ENCODE peak calls at places on chromosomes 3 and 15, in four cellular contexts. F is heart left ventricle, M is aorta, U is mammary epithelial cell. O is an unnamed sample.

GRCh38 chr3:69385723-69386483 is at the start of gene FRMD4B:
- DNase-seq in F (peak; percentile 91), M (peak; percentile 91), U (peak; percentile 65), O (peak; percentile 74)

GRCh38 chr15:70474682-70475438 is 288.5 kb downstream of the UACA start:
- DNase-seq in F (peak; percentile 54), M (peak; percentile 96), U (peak; percentile 98), O (peak; percentile 24)

GRCh38 chr15:75024102-75024636 is 779 bp downstream of the PPCDC start:
- DNase-seq in F (no peak), M (peak; percentile 56), U (peak; percentile 30), O (no peak)

GRCh38 chr15:85005319-85005718 is 23.7 kb downstream of the PDE8A start:
- DNase-seq in F (no peak), M (no peak), U (no peak), O (no peak)

GRCh38 chr15:81400640-81401236 is 26.7 kb upstream of the TMC3 start:
- DNase-seq in F (no peak), M (no peak), U (peak; percentile 48), O (no peak)

GRCh38 chr3:82055792-82056191 is 294.3 kb upstream of the GBE1 start:
- DNase-seq in F (no peak), M (no peak), U (peak; percentile 54), O (no peak)

GRCh38 chr15:78626611-78627010 is 5.8 kb upstream of the CHRNA3 start:
- DNase-seq in F (no peak), M (no peak), U (no peak), O (no peak)

GRCh38 chr3:12999147-13000140 is 73.8 kb downstream of the IQSEC1 start:
- DNase-seq in F (peak; percentile 93), M (peak; percentile 96), U (no peak), O (peak; percentile 89)

GRCh38 chr15:42144841-42145375 is 11.5 kb downstream of the PLA2G4F start:
- DNase-seq in F (no peak), M (no peak), U (no peak), O (no peak)

GRCh38 chr3:194315088-194315964 is 35.8 kb downstream of the CPN2 start:
- DNase-seq in F (peak; percentile 87), M (peak; percentile 87), U (peak; percentile 89), O (peak; percentile 89)

GRCh38 chr15:32878342-32878741 is 160.5 kb downstream of the GREM1 start:
- DNase-seq in F (no peak), M (no peak), U (no peak), O (no peak)

GRCh38 chr15:69895202-69895601 is 202.5 kb downstream of the TLE3 start:
- DNase-seq in F (no peak), M (no peak), U (no peak), O (no peak)

GRCh38 chr15:31328425-31328998 is 1.9 kb downstream of the KLF13 start:
- DNase-seq in F (no peak), M (peak; percentile 68), U (peak; percentile 49), O (no peak)

GRCh38 chr3:35663471-35663870 is 24.1 kb downstream of the ARPP21 start:
- DNase-seq in F (peak; percentile 31), M (no peak), U (no peak), O (peak; percentile 29)

GRCh38 chr15:32870240-32871033 is 152.6 kb downstream of the GREM1 start:
- DNase-seq in F (no peak), M (no peak), U (no peak), O (no peak)

GRCh38 chr3:139340784-139341183 is 3.0 kb upstream of the MRPS22 start:
- DNase-seq in F (no peak), M (no peak), U (no peak), O (no peak)

GRCh38 chr15:58380280-58380945 is 51.4 kb upstream of the LIPC start:
- DNase-seq in F (no peak), M (peak; percentile 63), U (no peak), O (no peak)

GRCh38 chr15:40291088-40291574 is 8.3 kb upstream of the ANKRD63 start:
- DNase-seq in F (peak; percentile 64), M (no peak), U (peak; percentile 57), O (peak; percentile 58)

GRCh38 chr3:135905058-135905724 is 60.3 kb upstream of the PPP2R3A start:
- DNase-seq in F (no peak), M (no peak), U (peak; percentile 35), O (no peak)

GRCh38 chr15:83871808-83872559 is 218.1 kb downstream of the ADAMTSL3 start:
- DNase-seq in F (no peak), M (no peak), U (peak; percentile 74), O (no peak)

GRCh38 chr3:184727357-184728060 is 15.6 kb upstream of the MAGEF1 start:
- DNase-seq in F (peak; percentile 66), M (peak; percentile 60), U (peak; percentile 82), O (no peak)

GRCh38 chr3:184551614-184552256 is 9.8 kb upstream of the EPHB3 start:
- DNase-seq in F (no peak), M (no peak), U (no peak), O (no peak)

GRCh38 chr3:175879417-175879816 is 1020.3 kb downstream of the NAALADL2 start:
- DNase-seq in F (no peak), M (no peak), U (no peak), O (no peak)

GRCh38 chr15:68349173-68349572 is 71.6 kb downstream of the FEM1B start:
- DNase-seq in F (no peak), M (no peak), U (no peak), O (no peak)

GRCh38 chr15:68346986-68347385 is 69.4 kb downstream of the FEM1B start:
- DNase-seq in F (no peak), M (no peak), U (no peak), O (no peak)

GRCh38 chr15:68348064-68348463 is 70.5 kb downstream of the FEM1B start:
- DNase-seq in F (no peak), M (no peak), U (no peak), O (no peak)

GRCh38 chr15:68348601-68349000 is 71.1 kb downstream of the FEM1B start:
- DNase-seq in F (no peak), M (no peak), U (no peak), O (no peak)

GRCh38 chr15:68347392-68347791 is 69.8 kb downstream of the FEM1B start:
- DNase-seq in F (no peak), M (no peak), U (no peak), O (no peak)
- H3K4me1 ChIP-seq in F (peaks cover 9% of the 10 kb centered on the region), M (no peaks in the 10 kb centered on the region), U (peaks cover 30% of the 10 kb centered on the region), O (peaks cover 30% of the 10 kb centered on the region)

GRCh38 chr15:94234300-94234699 is 2.9 kb downstream of the MCTP2 start:
- DNase-seq in F (no peak), M (no peak), U (no peak), O (no peak)

GRCh38 chr15:94237903-94238302 is 6.5 kb downstream of the MCTP2 start:
- DNase-seq in F (no peak), M (no peak), U (no peak), O (no peak)

GRCh38 chr15:94235041-94235440 is 3.7 kb downstream of the MCTP2 start:
- DNase-seq in F (no peak), M (no peak), U (no peak), O (no peak)

GRCh38 chr15:94236638-94237037 is 5.3 kb downstream of the MCTP2 start:
- DNase-seq in F (no peak), M (no peak), U (no peak), O (no peak)

DNA sequence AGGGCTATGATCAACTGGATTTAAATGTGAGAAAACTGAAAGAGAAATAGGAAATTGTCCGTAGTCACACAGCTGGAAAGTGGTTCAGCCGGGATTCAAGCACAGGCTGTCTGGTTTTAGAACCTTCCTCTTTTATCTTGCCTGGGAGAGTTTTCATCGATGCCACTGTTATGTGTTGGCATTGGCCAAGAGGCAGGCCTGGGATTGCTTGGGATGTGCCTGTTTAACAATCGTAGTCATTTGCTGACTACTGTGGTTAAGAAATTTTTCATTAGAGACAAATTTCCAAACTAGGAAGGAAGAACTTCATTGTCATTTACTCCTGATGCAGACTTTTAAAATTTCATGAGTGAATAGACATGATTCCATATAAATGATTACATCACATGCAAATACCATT is 4.3 kb downstream of the MCTP2 start:
- DNase-seq in F (no peak), M (no peak), U (no peak), O (no peak)
- H3K4me1 ChIP-seq in F (no peaks in the 10 kb centered on the region), M (no peaks in the 10 kb centered on the region), U (peaks cover 56% of the 10 kb centered on the region), O (peaks cover 16% of the 10 kb centered on the region)

GRCh38 chr3:14678015-14678503 is 3.1 kb downstream of the C3orf20 start:
- DNase-seq in F (no peak), M (no peak), U (no peak), O (no peak)
- H3K4me1 ChIP-seq in F (no peaks in the 10 kb centered on the region), M (no peaks in the 10 kb centered on the region), U (no peaks in the 10 kb centered on the region), O (no peaks in the 10 kb centered on the region)

GRCh38 chr3:50264964-50265485 is 3.9 kb upstream of the SEMA3B start:
- DNase-seq in F (no peak), M (peak; percentile 59), U (no peak), O (no peak)

GRCh38 chr3:50262778-50263177 is 6.2 kb upstream of the SEMA3B start:
- DNase-seq in F (no peak), M (no peak), U (no peak), O (no peak)

GRCh38 chr3:50261505-50261904 is 7.4 kb upstream of the SEMA3B start:
- DNase-seq in F (peak; percentile 23), M (no peak), U (no peak), O (no peak)

GRCh38 chr3:50264389-50264963 is 4.5 kb upstream of the SEMA3B start:
- DNase-seq in F (peak; percentile 84), M (peak; percentile 92), U (no peak), O (peak; percentile 86)

DNA sequence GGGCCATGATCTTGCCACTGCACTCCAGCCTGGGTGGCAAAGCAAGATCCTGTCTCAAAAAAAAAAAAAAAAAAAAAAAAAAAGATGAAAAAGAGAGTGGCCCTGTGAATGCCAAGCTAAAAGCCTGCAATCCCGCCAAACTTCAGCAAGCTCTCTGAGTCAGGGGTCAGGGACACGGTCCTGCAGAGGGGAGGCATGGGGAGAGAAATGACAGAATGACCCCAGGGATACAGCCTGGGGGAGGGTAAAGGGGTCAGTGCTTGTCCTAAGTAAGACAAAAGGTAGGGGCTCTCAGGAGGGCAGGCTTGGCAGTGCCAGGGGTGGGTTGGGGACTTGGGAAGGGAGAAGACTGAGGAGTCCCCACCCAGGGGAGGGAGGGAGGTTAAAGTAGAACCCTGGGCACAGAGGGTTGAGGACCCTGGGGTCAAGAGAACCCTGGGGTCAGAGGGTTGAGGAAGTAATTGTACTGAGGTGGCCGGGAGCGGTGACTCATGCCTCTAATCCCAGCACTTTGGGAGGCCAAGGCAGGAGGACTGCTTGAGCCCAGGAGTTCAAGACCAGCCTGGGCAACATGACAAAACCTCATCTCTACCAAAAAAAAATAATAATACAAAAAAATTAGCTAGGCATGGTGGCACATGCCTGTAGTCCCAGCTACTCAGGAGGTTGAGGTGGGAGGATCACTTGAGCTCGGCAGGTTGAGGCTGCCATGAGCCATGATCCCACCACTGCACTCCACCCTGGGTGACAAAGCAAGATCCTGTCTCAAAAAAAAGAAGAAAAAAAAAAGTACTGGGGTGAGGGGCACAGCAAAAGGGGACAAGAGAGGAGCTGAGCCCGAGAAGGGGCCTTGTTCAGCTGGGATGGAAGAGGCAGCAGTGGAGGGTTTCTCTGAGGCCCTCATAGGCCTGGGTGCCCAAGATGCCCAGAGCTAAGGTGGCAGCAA is 5.2 kb upstream of the SEMA3B start:
- DNase-seq in F (peak; percentile 26), M (peak; percentile 61), U (no peak), O (no peak)
- H3K4me1 ChIP-seq in F (peaks cover 55% of the 10 kb centered on the region), M (no peaks in the 10 kb centered on the region), U (peaks cover 35% of the 10 kb centered on the region), O (peaks cover 62% of the 10 kb centered on the region)

GRCh38 chr3:45987368-45988099 is 8.1 kb downstream of the FYCO1 start:
- DNase-seq in F (peak; percentile 70), M (peak; percentile 71), U (no peak), O (no peak)
- H3K4me1 ChIP-seq in F (peaks cover 87% of the 10 kb centered on the region), M (peaks cover 25% of the 10 kb centered on the region), U (peaks cover 40% of the 10 kb centered on the region), O (peaks cover 98% of the 10 kb centered on the region)

O was measured in heart right ventricle.